ENCODE peak calls at places on chromosome 2, in five cellular contexts. One of them, this sample, is unnamed.

GRCh38 chr2:236351966-236352525 is 87.8 kb upstream of the ASB18 start:
- DNase-seq in breast epithelium: no peak
- DNase-seq in lower leg skin: no peak
- DNase-seq in A549: no peak
- DNase-seq in body of pancreas: no peak
- DNase-seq in this sample: no peak

GRCh38 chr2:188326669-188327301 is 35.1 kb downstream of the GULP1 start:
- DNase-seq in A549: no peak
- DNase-seq in breast epithelium: no peak
- DNase-seq in lower leg skin: no peak
- DNase-seq in body of pancreas: peak; percentile 71
- DNase-seq in this sample: peak; percentile 59

GRCh38 chr2:96832751-96833507 is 10.9 kb downstream of the ANKRD23 start:
- DNase-seq in lower leg skin: no peak
- DNase-seq in breast epithelium: peak; percentile 69
- DNase-seq in body of pancreas: peak; percentile 98
- DNase-seq in A549: peak; percentile 54
- DNase-seq in this sample: no peak

GRCh38 chr2:34524115-34524514 is 925.0 kb upstream of the FAM98A start:
- DNase-seq in A549: no peak
- DNase-seq in lower leg skin: no peak
- DNase-seq in body of pancreas: no peak
- DNase-seq in breast epithelium: no peak
- DNase-seq in this sample: no peak

GRCh38 chr2:126714191-126714965 is 58.4 kb downstream of the GYPC start:
- DNase-seq in lower leg skin: no peak
- DNase-seq in breast epithelium: no peak
- DNase-seq in body of pancreas: no peak
- DNase-seq in A549: no peak
- DNase-seq in this sample: no peak

GRCh38 chr2:238449241-238449640 is 22.5 kb downstream of the ASB1 start:
- DNase-seq in body of pancreas: no peak
- DNase-seq in A549: no peak
- DNase-seq in lower leg skin: peak; percentile 10
- DNase-seq in breast epithelium: no peak
- DNase-seq in this sample: no peak

GRCh38 chr2:143157001-143157798 is 28.0 kb downstream of the ARHGAP15 start:
- DNase-seq in body of pancreas: no peak
- DNase-seq in breast epithelium: no peak
- DNase-seq in A549: no peak
- DNase-seq in lower leg skin: no peak
- DNase-seq in this sample: no peak

GRCh38 chr2:163652741-163653140 is 83.1 kb downstream of the FIGN start:
- DNase-seq in A549: no peak
- DNase-seq in lower leg skin: no peak
- DNase-seq in breast epithelium: no peak
- DNase-seq in body of pancreas: no peak
- DNase-seq in this sample: no peak

GRCh38 chr2:241445426-241445825 is 63.0 kb downstream of the STK25 start:
- DNase-seq in breast epithelium: no peak
- DNase-seq in body of pancreas: no peak
- DNase-seq in A549: no peak
- DNase-seq in lower leg skin: no peak
- DNase-seq in this sample: no peak

GRCh38 chr2:20282916-20283592 is 58.1 kb upstream of the SDC1 start:
- DNase-seq in breast epithelium: no peak
- DNase-seq in body of pancreas: peak; percentile 81
- DNase-seq in A549: no peak
- DNase-seq in lower leg skin: no peak
- DNase-seq in this sample: peak; percentile 28

GRCh38 chr2:240624950-240625621 is at the start of gene GPR35:
- DNase-seq in body of pancreas: peak; percentile 54
- DNase-seq in A549: no peak
- DNase-seq in lower leg skin: no peak
- DNase-seq in breast epithelium: peak; percentile 49
- DNase-seq in this sample: peak; percentile 26

GRCh38 chr2:171702781-171703556 is 15.7 kb downstream of the DYNC1I2 start:
- DNase-seq in body of pancreas: no peak
- DNase-seq in A549: no peak
- DNase-seq in breast epithelium: no peak
- DNase-seq in lower leg skin: no peak
- DNase-seq in this sample: no peak

GRCh38 chr2:62895632-62896009 is 155.0 kb upstream of the OTX1 start:
- DNase-seq in body of pancreas: no peak
- DNase-seq in A549: no peak
- DNase-seq in breast epithelium: no peak
- DNase-seq in lower leg skin: no peak
- DNase-seq in this sample: no peak

GRCh38 chr2:40129725-40130124 is 322.2 kb downstream of the SLC8A1 start:
- DNase-seq in body of pancreas: no peak
- DNase-seq in breast epithelium: no peak
- DNase-seq in A549: no peak
- DNase-seq in lower leg skin: no peak
- DNase-seq in this sample: no peak

GRCh38 chr2:75168186-75168585 is 31.1 kb downstream of the TACR1 start:
- DNase-seq in A549: no peak
- DNase-seq in body of pancreas: no peak
- DNase-seq in lower leg skin: no peak
- DNase-seq in breast epithelium: no peak
- DNase-seq in this sample: no peak

GRCh38 chr2:118231759-118232158 is 143.5 kb downstream of the INSIG2 start:
- DNase-seq in A549: no peak
- DNase-seq in lower leg skin: no peak
- DNase-seq in breast epithelium: no peak
- DNase-seq in body of pancreas: no peak
- DNase-seq in this sample: no peak

GRCh38 chr2:100800910-100801309 is 19.0 kb upstream of the NPAS2 start:
- DNase-seq in lower leg skin: no peak
- DNase-seq in A549: no peak
- DNase-seq in body of pancreas: no peak
- DNase-seq in breast epithelium: no peak
- DNase-seq in this sample: no peak

GRCh38 chr2:195520671-195521155 is 136.3 kb upstream of the SLC39A10 start:
- DNase-seq in A549: peak; percentile 90
- DNase-seq in breast epithelium: no peak
- DNase-seq in lower leg skin: no peak
- DNase-seq in body of pancreas: no peak
- DNase-seq in this sample: no peak

DNA sequence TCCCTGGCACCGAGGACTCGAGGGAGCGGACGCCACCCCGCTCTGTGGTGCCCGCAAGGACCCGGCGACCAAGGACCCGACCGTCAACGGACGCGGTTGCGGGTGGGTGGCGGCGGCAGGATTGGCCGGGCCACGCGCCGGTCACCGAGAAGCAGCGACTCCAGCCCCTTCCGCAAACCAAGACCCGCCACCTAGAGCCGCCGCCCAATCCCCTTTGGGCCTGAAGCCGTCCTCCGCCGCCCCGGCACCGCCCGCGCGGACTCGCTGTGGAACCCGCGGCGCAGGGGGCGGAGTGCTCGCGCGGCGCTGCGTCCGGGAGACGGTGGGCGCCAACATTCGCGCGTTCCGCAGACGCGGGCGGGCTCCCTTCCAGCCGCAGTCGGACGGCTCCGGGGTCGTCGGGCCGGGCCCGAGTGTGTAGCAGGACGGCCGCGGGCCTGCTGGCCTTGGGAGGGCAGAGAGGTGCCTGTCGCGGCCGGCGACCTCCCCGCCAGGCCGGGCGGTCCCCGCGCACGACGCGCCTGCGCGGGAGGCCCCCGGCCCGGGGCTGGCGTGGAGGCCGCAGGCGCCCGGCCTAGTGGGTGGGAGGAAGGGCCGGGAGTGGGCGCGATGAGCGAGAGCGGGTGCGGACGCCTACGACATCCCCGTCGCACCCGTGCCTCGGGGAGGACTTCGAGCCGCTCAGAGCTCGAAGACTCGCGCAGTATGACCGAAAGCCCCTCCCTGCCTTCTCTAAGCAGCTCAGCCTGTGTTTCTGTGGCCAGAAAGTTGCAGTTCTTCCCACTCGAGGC is at the start of the genes FAM228B and PFN4:
- DNase-seq in lower leg skin: peak; percentile 70
- DNase-seq in breast epithelium: peak; percentile 87
- DNase-seq in body of pancreas: peak; percentile 90
- DNase-seq in A549: peak; percentile 89
- DNase-seq in this sample: peak; percentile 85
- TF ChIP-seq POLR2A in lower leg skin: no peak
- TF ChIP-seq POLR2A in breast epithelium: no peak
- TF ChIP-seq POLR2A in body of pancreas: peak; percentile 79
- TF ChIP-seq POLR2A in A549: peak; percentile 55
- TF ChIP-seq POLR2A in this sample: peak; percentile 50

DNA sequence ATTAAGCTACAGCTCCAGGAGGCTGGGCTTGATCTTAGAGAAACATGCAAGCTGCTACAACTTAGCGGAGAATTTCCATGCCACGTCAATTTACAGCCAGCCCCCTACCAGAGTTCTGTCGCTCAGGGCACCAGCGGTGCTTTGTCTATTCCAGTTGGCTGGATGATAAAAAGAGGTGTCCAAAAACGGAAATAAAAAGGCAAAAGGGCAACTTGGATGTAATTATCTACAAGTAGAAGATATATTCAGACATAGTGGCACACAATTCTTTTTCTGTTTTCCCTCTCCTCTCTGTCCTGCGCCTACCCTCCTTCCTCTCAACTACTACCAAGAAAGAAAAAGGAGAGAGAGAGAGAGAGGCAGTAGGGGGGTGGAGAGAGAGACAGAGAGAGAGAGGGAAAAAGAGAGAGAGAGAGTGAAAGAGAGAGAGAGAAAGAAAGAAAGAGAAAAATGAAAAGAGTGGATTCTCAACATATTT is 363 bp upstream of the RFTN2 start:
- DNase-seq in breast epithelium: no peak
- DNase-seq in body of pancreas: no peak
- DNase-seq in A549: no peak
- DNase-seq in lower leg skin: peak; percentile 16
- DNase-seq in this sample: no peak
- TF ChIP-seq POLR2A in breast epithelium: no peak
- TF ChIP-seq POLR2A in body of pancreas: no peak
- TF ChIP-seq POLR2A in A549: no peak
- TF ChIP-seq POLR2A in lower leg skin: no peak
- TF ChIP-seq POLR2A in this sample: no peak

GRCh38 chr2:82690757-82691411 is 1768.2 kb downstream of the SUCLG1 start:
- DNase-seq in breast epithelium: no peak
- DNase-seq in lower leg skin: no peak
- DNase-seq in A549: no peak
- DNase-seq in body of pancreas: no peak
- DNase-seq in this sample: no peak
- TF ChIP-seq POLR2A in breast epithelium: no peak
- TF ChIP-seq POLR2A in lower leg skin: no peak
- TF ChIP-seq POLR2A in A549: no peak
- TF ChIP-seq POLR2A in body of pancreas: no peak
- TF ChIP-seq POLR2A in this sample: no peak

GRCh38 chr2:25204190-25204838 is 35.9 kb upstream of the POMC start:
- DNase-seq in A549: no peak
- DNase-seq in body of pancreas: no peak
- DNase-seq in lower leg skin: no peak
- DNase-seq in breast epithelium: no peak
- DNase-seq in this sample: peak; percentile 67
- TF ChIP-seq POLR2A in A549: no peak
- TF ChIP-seq POLR2A in body of pancreas: no peak
- TF ChIP-seq POLR2A in lower leg skin: no peak
- TF ChIP-seq POLR2A in breast epithelium: no peak
- TF ChIP-seq POLR2A in this sample: peak; percentile 15

This sample was measured in erythroblast.